ENCODE peak calls at places on chromosome 20, in nine cellular contexts. Z, X, N, A, U, K, P, M and Q are unnamed samples.
A peak's percentile ranks its signal among the peaks of the same experiment; 100 is the strongest.

GRCh38 chr20:36549942-36550796 is 8.8 kb downstream of the MYL9 start:
- DNase-seq in Z (no peak), X (no peak), N (no peak), A (peak; percentile 78), U (no peak), K (no peak), P (no peak), M (no peak), Q (no peak)

GRCh38 chr20:48618631-48619030 is 209.2 kb downstream of the PREX1 start:
- DNase-seq in Z (no peak), X (no peak), N (no peak), A (no peak), U (no peak), K (no peak), P (no peak), M (no peak), Q (no peak)

GRCh38 chr20:6812530-6812929 is 45.0 kb downstream of the BMP2 start:
- DNase-seq in Z (no peak), X (no peak), N (no peak), A (no peak), U (no peak), K (no peak), P (no peak), M (no peak), Q (no peak)

GRCh38 chr20:29873946-29874345 is 1383.5 kb upstream of the DEFB115 start:
- DNase-seq in Z (peak; percentile 52), X (no peak), N (peak; percentile 51), A (peak; percentile 81), U (no peak), K (peak; percentile 15), P (peak; percentile 47), M (peak; percentile 51), Q (peak; percentile 31)

GRCh38 chr20:5529331-5530142 is 212.8 kb upstream of the PROKR2 start:
- DNase-seq in Z (peak; percentile 87), X (peak; percentile 63), N (peak; percentile 96), A (peak; percentile 86), U (peak; percentile 74), K (peak; percentile 35), P (peak; percentile 84), M (peak; percentile 68), Q (peak; percentile 74)

GRCh38 chr20:46361386-46361785 is 45.0 kb downstream of the ELMO2 start:
- DNase-seq in Z (peak; percentile 41), X (no peak), N (peak; percentile 48), A (no peak), U (no peak), K (no peak), P (no peak), M (no peak), Q (no peak)

GRCh38 chr20:51529758-51530157 is 12.8 kb downstream of the NFATC2 start:
- DNase-seq in Z (peak; percentile 64), X (no peak), N (peak; percentile 95), A (no peak), U (no peak), K (no peak), P (no peak), M (no peak), Q (no peak)

GRCh38 chr20:61656198-61656597 is 404.1 kb downstream of the CDH4 start:
- DNase-seq in Z (no peak), X (no peak), N (no peak), A (no peak), U (no peak), K (no peak), P (no peak), M (no peak), Q (no peak)

GRCh38 chr20:17558154-17558940 is 11.5 kb upstream of the DSTN start:
- DNase-seq in Z (no peak), X (peak; percentile 30), N (peak; percentile 39), A (peak; percentile 83), U (peak; percentile 86), K (no peak), P (peak; percentile 70), M (peak; percentile 88), Q (no peak)

GRCh38 chr20:36128463-36129176 is 25.9 kb upstream of the EPB41L1 start:
- DNase-seq in Z (no peak), X (no peak), N (no peak), A (no peak), U (peak; percentile 57), K (no peak), P (no peak), M (peak; percentile 98), Q (no peak)

GRCh38 chr20:7505152-7505834 is 435.0 kb downstream of the HAO1 start:
- DNase-seq in Z (no peak), X (no peak), N (no peak), A (no peak), U (no peak), K (no peak), P (no peak), M (no peak), Q (no peak)

GRCh38 chr20:41697861-41698559 is 79.8 kb upstream of the CHD6 start:
- DNase-seq in Z (no peak), X (peak; percentile 56), N (peak; percentile 26), A (no peak), U (peak; percentile 51), K (peak; percentile 15), P (no peak), M (peak; percentile 49), Q (peak; percentile 35)

GRCh38 chr20:40462600-40462999 is 226.4 kb downstream of the MAFB start:
- DNase-seq in Z (no peak), X (no peak), N (no peak), A (no peak), U (no peak), K (no peak), P (no peak), M (no peak), Q (no peak)

GRCh38 chr20:17971571-17972013 is 2.8 kb downstream of the MGME1 start:
- DNase-seq in Z (no peak), X (no peak), N (no peak), A (no peak), U (no peak), K (no peak), P (no peak), M (peak; percentile 35), Q (no peak)

GRCh38 chr20:32355417-32355841 is 2.7 kb upstream of the ASXL1 start:
- DNase-seq in Z (no peak), X (no peak), N (peak; percentile 24), A (no peak), U (no peak), K (no peak), P (no peak), M (no peak), Q (peak; percentile 55)

GRCh38 chr20:58706150-58706892 is 13.7 kb downstream of the NPEPL1 start:
- DNase-seq in Z (no peak), X (no peak), N (no peak), A (peak; percentile 54), U (no peak), K (no peak), P (no peak), M (no peak), Q (no peak)

DNA sequence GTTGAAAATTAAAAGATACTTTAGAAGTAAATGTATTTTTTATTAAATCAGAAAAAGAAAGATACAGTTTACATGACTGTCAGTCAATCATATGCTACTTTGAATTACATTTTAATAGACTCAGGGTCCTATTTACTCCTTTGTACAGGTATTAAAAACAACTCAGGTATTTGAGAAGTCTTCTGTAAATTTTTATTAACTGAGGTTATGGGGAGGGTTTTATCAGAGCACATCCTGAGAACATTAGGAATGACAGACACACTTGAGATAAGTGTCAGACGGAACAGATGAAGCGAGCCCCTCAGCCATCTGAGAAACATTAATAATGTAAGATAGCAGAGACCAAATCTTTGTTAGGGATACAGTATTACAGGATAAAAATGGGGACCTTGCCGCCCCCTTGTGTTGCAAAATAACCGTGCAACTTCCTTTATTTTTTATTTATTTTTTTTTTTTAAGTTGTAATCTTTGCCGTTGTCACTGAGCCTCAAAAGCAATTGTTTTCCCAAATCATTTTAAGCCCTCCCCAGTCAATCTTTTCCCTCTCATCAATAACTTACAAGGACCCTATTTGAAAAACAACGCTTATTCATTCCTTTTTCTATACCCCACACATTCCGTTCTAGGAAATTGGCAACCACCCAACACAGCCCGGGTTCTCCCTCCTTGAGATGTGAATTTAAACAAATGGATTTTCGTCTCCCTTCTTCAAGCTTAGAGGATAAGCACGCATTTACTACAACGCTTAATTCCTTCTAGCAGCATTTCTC is 126.7 kb downstream of the BCAS1 start:
- DNase-seq in Z (peak; percentile 45), X (peak; percentile 51), N (peak; percentile 69), A (no peak), U (peak; percentile 60), K (no peak), P (no peak), M (peak; percentile 54), Q (peak; percentile 37)
- TF ChIP-seq CTCF in Z (peak; percentile 68), X (peak; percentile 80), N (peak; percentile 74), A (peak; percentile 21), U (peak; percentile 68), K (peak; percentile 57), P (peak; percentile 50), M (peak; percentile 68), Q (no peak)

GRCh38 chr20:37994512-37994911 is 38.7 kb downstream of the TTI1 start:
- DNase-seq in Z (no peak), X (no peak), N (no peak), A (no peak), U (peak; percentile 99), K (no peak), P (no peak), M (peak; percentile 75), Q (no peak)

GRCh38 chr20:37991506-37992302 is 41.6 kb downstream of the TTI1 start:
- DNase-seq in Z (no peak), X (no peak), N (no peak), A (no peak), U (no peak), K (no peak), P (no peak), M (no peak), Q (no peak)

GRCh38 chr20:37995856-37996625 is 37.2 kb downstream of the TTI1 start:
- DNase-seq in Z (no peak), X (no peak), N (no peak), A (no peak), U (no peak), K (no peak), P (no peak), M (no peak), Q (no peak)

GRCh38 chr20:37990571-37991151 is 42.6 kb downstream of the TTI1 start:
- DNase-seq in Z (peak; percentile 24), X (no peak), N (peak; percentile 84), A (no peak), U (peak; percentile 77), K (peak; percentile 84), P (peak; percentile 23), M (peak; percentile 83), Q (peak; percentile 89)

GRCh38 chr20:37992802-37993538 is 40.3 kb downstream of the TTI1 start:
- DNase-seq in Z (peak; percentile 21), X (peak; percentile 78), N (peak; percentile 39), A (no peak), U (peak; percentile 91), K (no peak), P (no peak), M (peak; percentile 86), Q (peak; percentile 71)
- TF ChIP-seq CTCF in Z (peak; percentile 51), X (peak; percentile 62), N (peak; percentile 77), A (no peak), U (peak; percentile 80), K (peak; percentile 48), P (peak; percentile 52), M (peak; percentile 43), Q (no peak)

GRCh38 chr20:53291548-53291947 is 302.1 kb downstream of the ZNF217 start:
- DNase-seq in Z (no peak), X (peak; percentile 29), N (peak; percentile 15), A (no peak), U (no peak), K (no peak), P (no peak), M (no peak), Q (no peak)
- TF ChIP-seq CTCF in Z (no peak), X (peak; percentile 68), N (no peak), A (no peak), U (no peak), K (peak; percentile 54), P (no peak), M (peak; percentile 18), Q (peak; percentile 13)

GRCh38 chr20:53162251-53162835 is 190.2 kb downstream of the TSHZ2 start:
- DNase-seq in Z (no peak), X (peak; percentile 40), N (peak; percentile 10), A (peak; percentile 74), U (peak; percentile 78), K (no peak), P (peak; percentile 34), M (peak; percentile 93), Q (no peak)
- TF ChIP-seq CTCF in Z (no peak), X (peak; percentile 49), N (no peak), A (no peak), U (peak; percentile 35), K (no peak), P (no peak), M (peak; percentile 33), Q (no peak)